ENCODE peak calls at places on chromosomes 13 and 19, in seven cellular contexts. N is A549, R is stomach, A is SK-N-SH, D is ovary, G is transverse colon, U is esophagus muscularis mucosa. V is an unnamed sample.

GRCh38 chr13:51639171-51639570 is 54.9 kb downstream of the WDFY2 start:
- DNase-seq in R (no peak), A (no peak), U (no peak), N (no peak), D (no peak), G (no peak), V (no peak)

GRCh38 chr13:78595819-78596700 is 7.3 kb downstream of the POU4F1 start:
- DNase-seq in A (peak; percentile 84), D (no peak), N (peak; percentile 23), R (no peak), G (no peak), U (no peak), V (no peak)

GRCh38 chr13:95193509-95194230 is 107.6 kb downstream of the ABCC4 start:
- DNase-seq in D (no peak), G (no peak), U (no peak), A (no peak), N (no peak), R (no peak), V (no peak)

GRCh38 chr19:8569066-8569761 is 8.0 kb downstream of the MYO1F start:
- DNase-seq in D (no peak), G (peak; percentile 62), R (peak; percentile 44), A (no peak), U (no peak), N (peak; percentile 29), V (no peak)

GRCh38 chr13:101520672-101521071 is 68.2 kb downstream of the ITGBL1 start:
- DNase-seq in D (no peak), N (no peak), A (no peak), U (no peak), R (no peak), G (no peak), V (no peak)

GRCh38 chr13:73745190-73745589 is 389.0 kb downstream of the KLF12 start:
- DNase-seq in R (no peak), D (no peak), N (no peak), A (no peak), U (no peak), G (no peak), V (no peak)

GRCh38 chr13:33751151-33751550 is 66.8 kb upstream of the RFC3 start:
- DNase-seq in U (no peak), R (no peak), D (no peak), A (no peak), G (no peak), N (no peak), V (no peak)

GRCh38 chr13:23956106-23956505 is 58.8 kb upstream of the C1QTNF9B start:
- DNase-seq in R (no peak), N (no peak), U (no peak), G (peak; percentile 65), A (no peak), D (no peak), V (no peak)

GRCh38 chr19:17797397-17798201 is 2.7 kb downstream of the B3GNT3 start:
- DNase-seq in R (peak; percentile 90), G (peak; percentile 89), A (peak; percentile 48), U (no peak), D (no peak), N (peak; percentile 78), V (no peak)

GRCh38 chr13:109787135-109787954 is 962 bp upstream of the IRS2 start:
- DNase-seq in A (peak; percentile 73), R (peak; percentile 47), D (peak; percentile 45), N (no peak), U (peak; percentile 92), G (peak; percentile 36), V (no peak)

GRCh38 chr13:39481493-39481892 is 121.5 kb downstream of the LHFPL6 start:
- DNase-seq in G (no peak), D (no peak), U (peak; percentile 45), R (no peak), N (no peak), A (no peak), V (no peak)

GRCh38 chr19:56269348-56269747 is 3.2 kb upstream of the EDDM13 start:
- DNase-seq in A (no peak), R (no peak), U (no peak), D (no peak), G (no peak), N (no peak), V (no peak)

GRCh38 chr13:34322416-34323074 is 504.6 kb downstream of the RFC3 start:
- DNase-seq in U (no peak), D (no peak), R (no peak), N (no peak), G (no peak), A (no peak), V (no peak)

GRCh38 chr19:54189668-54190502 is 505 bp upstream of the MBOAT7 start:
- DNase-seq in A (peak; percentile 94), R (peak; percentile 100), G (peak; percentile 100), U (peak; percentile 100), N (peak; percentile 96), D (peak; percentile 100), V (peak; percentile 100)

GRCh38 chr19:5578094-5578846 is 10.5 kb upstream of the TINCR start:
- DNase-seq in G (peak; percentile 73), D (peak; percentile 64), U (no peak), A (peak; percentile 95), R (peak; percentile 74), N (peak; percentile 57), V (peak; percentile 58)

GRCh38 chr19:45514376-45515051 is 7.2 kb downstream of the VASP start:
- DNase-seq in G (peak; percentile 92), D (no peak), R (peak; percentile 91), A (no peak), N (no peak), U (no peak), V (no peak)

GRCh38 chr19:3683405-3683865 is 16.8 kb downstream of the PIP5K1C start:
- DNase-seq in U (no peak), R (no peak), N (no peak), A (no peak), G (no peak), D (peak; percentile 41), V (no peak)

GRCh38 chr19:1794424-1795185 is 17.5 kb downstream of the ATP8B3 start:
- DNase-seq in D (no peak), U (no peak), A (no peak), N (no peak), R (no peak), G (no peak), V (no peak)

GRCh38 chr19:35704218-35704617 is at the start of gene ZBTB32:
- DNase-seq in G (peak; percentile 30), A (peak; percentile 43), N (no peak), D (peak; percentile 26), R (no peak), U (no peak), V (no peak)

GRCh38 chr13:27203854-27204253 is 32.2 kb upstream of the USP12 start:
- DNase-seq in A (no peak), G (no peak), N (no peak), R (no peak), D (no peak), U (no peak), V (no peak)

GRCh38 chr19:19371056-19371455 is 34.4 kb upstream of the GATAD2A start:
- DNase-seq in N (no peak), A (no peak), U (no peak), D (no peak), R (no peak), G (peak; percentile 33), V (no peak)

GRCh38 chr19:19366691-19367396 is 38.6 kb upstream of the GATAD2A start:
- DNase-seq in A (peak; percentile 79), U (no peak), R (peak; percentile 86), G (peak; percentile 86), N (peak; percentile 69), D (peak; percentile 56), V (peak; percentile 35)

GRCh38 chr19:19368087-19368486 is 37.4 kb upstream of the GATAD2A start:
- DNase-seq in D (no peak), G (no peak), N (no peak), A (no peak), U (no peak), R (no peak), V (no peak)

DNA sequence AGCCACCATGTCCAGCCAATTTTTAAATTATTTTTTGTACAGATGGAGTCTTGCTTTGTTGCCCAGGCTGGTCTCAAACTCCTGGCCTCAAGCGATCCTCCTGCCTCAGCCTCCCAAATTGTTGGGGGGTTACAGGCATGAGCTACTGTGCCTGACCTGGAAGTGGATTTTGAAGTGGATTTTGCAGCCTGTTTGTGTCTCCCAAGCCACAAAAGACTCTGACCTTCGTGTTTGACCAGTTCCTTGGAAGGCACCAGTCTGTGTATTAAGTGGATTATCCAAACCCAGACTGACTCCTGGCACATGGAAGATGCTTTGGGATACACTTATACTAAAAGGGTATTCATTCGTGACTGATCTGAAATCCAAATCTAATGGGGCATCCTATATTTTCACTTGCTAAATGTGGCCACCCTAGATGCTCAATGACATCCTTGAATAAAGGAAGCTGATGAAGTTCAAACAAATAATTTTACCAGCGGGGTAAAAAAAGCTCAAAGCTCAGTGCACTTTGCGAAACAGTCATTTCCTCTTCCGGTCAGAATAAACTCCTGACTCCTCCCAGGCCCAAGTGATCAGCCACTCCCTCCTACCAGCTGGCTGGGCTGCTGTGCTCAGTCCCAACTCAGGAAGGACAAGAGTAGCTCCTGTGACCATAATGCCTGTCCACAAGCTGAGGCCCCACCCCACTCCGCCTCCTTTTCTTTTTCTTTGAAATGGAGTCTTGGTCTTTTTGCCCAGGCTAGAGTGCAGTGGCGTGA is 32.6 kb upstream of the GATAD2A start:
- DNase-seq in R (peak; percentile 74), N (peak; percentile 8), U (no peak), G (peak; percentile 86), D (no peak), A (no peak), V (no peak)
- TF ChIP-seq EP300 in R (no peak), N (no peak), U (no peak), G (no peak), D (no peak), A (no peak), V (peak; percentile 51)

GRCh38 chr19:29084266-29084665 is 128.7 kb downstream of the UQCRFS1 start:
- DNase-seq in R (no peak), N (peak; percentile 55), G (no peak), U (no peak), A (peak; percentile 49), D (no peak), V (no peak)
- H3K27ac ChIP-seq in R (no peak overlapping the region), N (no peak overlapping the region), G (no peak overlapping the region), U (no peak overlapping the region), A (no peak overlapping the region), D (no peak overlapping the region), V (no peak overlapping the region)

GRCh38 chr19:16463991-16464575 is 7.7 kb downstream of the EPS15L1 start:
- DNase-seq in N (no peak), D (no peak), G (no peak), U (no peak), A (peak; percentile 50), R (no peak), V (no peak)
- TF ChIP-seq EP300 in N (no peak), D (no peak), G (no peak), U (no peak), A (no peak), R (no peak), V (no peak)

GRCh38 chr19:11324079-11324661 is 15.3 kb downstream of the RAB3D start:
- DNase-seq in N (no peak), U (no peak), D (peak; percentile 84), A (peak; percentile 91), R (peak; percentile 85), G (peak; percentile 81), V (peak; percentile 51)

GRCh38 chr19:11324748-11325389 is 14.6 kb downstream of the RAB3D start:
- DNase-seq in N (no peak), R (no peak), G (no peak), D (peak; percentile 37), A (peak; percentile 19), U (no peak), V (no peak)

GRCh38 chr19:11323601-11324078 is 15.8 kb downstream of the RAB3D start:
- DNase-seq in G (no peak), U (no peak), N (no peak), R (no peak), A (peak; percentile 37), D (no peak), V (no peak)

GRCh38 chr19:11321206-11322126 is 18.0 kb downstream of the RAB3D start:
- DNase-seq in D (no peak), G (no peak), A (no peak), R (no peak), U (no peak), N (no peak), V (no peak)

GRCh38 chr19:11322269-11323024 is 17.0 kb downstream of the RAB3D start:
- DNase-seq in U (no peak), A (no peak), D (no peak), G (no peak), N (no peak), R (no peak), V (no peak)
- H3K27ac ChIP-seq in U (peak overlapping the region; percentile 81), A (no peak overlapping the region), D (no peak overlapping the region), G (no peak overlapping the region), N (peak overlapping the region; percentile 79), R (peak overlapping the region; percentile 90), V (no peak overlapping the region)

V was measured in tibial nerve.